ENCODE peak calls at places on chromosome 11, in eight cellular contexts. H is skeletal muscle cell; T is pulmonary artery endothelial cell; Q is stimulated activated CD8-positive, alpha-beta memory T cell treated with anti-CD3 and anti-CD28 coated beads, Interleukin-15, amount 100 ng/mL, for 24 hours; L is activated CD8-positive, alpha-beta memory T cell treated with anti-CD3 and anti-CD28 coated beads for 1 hour; W is endothelial cell of umbilical vein; E is RPMI7951; S is RWPE1. X is an unnamed sample.

GRCh38 chr11:9851366-9851765 is 187.5 kb downstream of the SWAP70 start:
- DNase-seq in H (peak), T (no peak), Q (no peak), L (no peak), W (peak), E (peak), S (no peak), X (no peak)

GRCh38 chr11:46564459-46564858 is 29.4 kb downstream of the AMBRA1 start:
- DNase-seq in H (no peak), T (no peak), Q (no peak), L (no peak), W (peak), E (peak), S (peak), X (no peak)

GRCh38 chr11:13339196-13340153 is 61.9 kb downstream of the BMAL1 start:
- DNase-seq in H (peak), T (peak), Q (no peak), L (no peak), W (peak), E (peak), S (peak), X (no peak)

GRCh38 chr11:10125522-10126133 is 168.4 kb downstream of the SBF2 start:
- DNase-seq in H (no peak), T (no peak), Q (no peak), L (no peak), W (no peak), E (no peak), S (no peak), X (no peak)

GRCh38 chr11:120564573-120565301 is 53.2 kb downstream of the GRIK4 start:
- DNase-seq in H (no peak), T (no peak), Q (no peak), L (no peak), W (peak), E (peak), S (no peak), X (peak)

GRCh38 chr11:133579165-133580031 is 47.1 kb upstream of the OPCML start:
- DNase-seq in H (no peak), T (no peak), Q (no peak), L (no peak), W (no peak), E (no peak), S (no peak), X (peak)

GRCh38 chr11:87454246-87454645 is 416.5 kb downstream of the TMEM135 start:
- DNase-seq in H (no peak), T (no peak), Q (no peak), L (no peak), W (no peak), E (no peak), S (no peak), X (peak)

GRCh38 chr11:62124186-62125113 is 639 bp downstream of the INCENP start:
- DNase-seq in H (no peak), T (no peak), Q (no peak), L (no peak), W (peak), E (peak), S (peak), X (no peak)

GRCh38 chr11:110177057-110177397 is 83.8 kb downstream of the ZC3H12C start:
- DNase-seq in H (no peak), T (no peak), Q (no peak), L (no peak), W (no peak), E (peak), S (no peak), X (no peak)

GRCh38 chr11:69205929-69206612 is 50.3 kb downstream of the SMIM38 start:
- DNase-seq in H (no peak), T (no peak), Q (no peak), L (no peak), W (no peak), E (no peak), S (no peak), X (peak)

GRCh38 chr11:62127941-62128770 is 4.3 kb downstream of the INCENP start:
- DNase-seq in H (no peak), T (no peak), Q (no peak), L (no peak), W (no peak), E (no peak), S (no peak), X (no peak)

GRCh38 chr11:40328890-40329617 is 1130.4 kb downstream of the LRRC4C start:
- DNase-seq in H (peak), T (peak), Q (no peak), L (no peak), W (peak), E (peak), S (peak), X (no peak)

GRCh38 chr11:64885367-64886286 is 7.2 kb upstream of the EHD1 start:
- DNase-seq in H (peak), T (no peak), Q (no peak), L (no peak), W (peak), E (peak), S (peak), X (no peak)

GRCh38 chr11:45665206-45665932 is at the start of gene CHST1:
- DNase-seq in H (no peak), T (no peak), Q (no peak), L (no peak), W (peak), E (peak), S (no peak), X (peak)

GRCh38 chr11:112727341-112727841 is 233.8 kb upstream of the NCAM1 start:
- DNase-seq in H (no peak), T (no peak), Q (no peak), L (no peak), W (no peak), E (no peak), S (no peak), X (no peak)

GRCh38 chr11:124753624-124754023 is 1.6 kb upstream of the VSIG2 start:
- DNase-seq in H (no peak), T (no peak), Q (no peak), L (no peak), W (no peak), E (no peak), S (no peak), X (no peak)